ENCODE peak calls at places on chromosomes 12 and 14, in six cellular contexts. F, M, I, O, B and T are unnamed samples. For H3K4me1, the result is how much of the 10 kb centered on the place peaks cover.

GRCh38 chr14:104864267-104865068 is 600 bp upstream of the CEP170B start:
- DNase-seq in F (peak), M (peak), I (no peak), O (peak), B (no peak), T (peak)

GRCh38 chr14:56112781-56113180 is 5.4 kb upstream of the PELI2 start:
- DNase-seq in F (no peak), M (no peak), I (no peak), O (no peak), B (no peak), T (no peak)

GRCh38 chr14:21428930-21429329 is 27.0 kb downstream of the CHD8 start:
- DNase-seq in F (no peak), M (no peak), I (no peak), O (peak), B (no peak), T (no peak)

GRCh38 chr12:68646484-68646883 is 35.8 kb downstream of the RAP1B start:
- DNase-seq in F (no peak), M (no peak), I (no peak), O (no peak), B (no peak), T (no peak)

GRCh38 chr12:131202592-131203378 is 249.1 kb downstream of the ADGRD1 start:
- DNase-seq in F (no peak), M (no peak), I (no peak), O (no peak), B (no peak), T (no peak)

GRCh38 chr14:104510794-104511611 is 68.6 kb upstream of the C14orf180 start:
- DNase-seq in F (no peak), M (no peak), I (no peak), O (no peak), B (no peak), T (no peak)

GRCh38 chr14:77201696-77202095 is 20.1 kb downstream of the TMEM63C start:
- DNase-seq in F (no peak), M (no peak), I (no peak), O (no peak), B (no peak), T (no peak)

GRCh38 chr12:124508323-124509096 is 58.9 kb downstream of the NCOR2 start:
- DNase-seq in F (no peak), M (no peak), I (no peak), O (no peak), B (no peak), T (peak)

GRCh38 chr14:37590810-37591139 is 4.3 kb downstream of the FOXA1 start:
- DNase-seq in F (no peak), M (no peak), I (no peak), O (peak), B (no peak), T (no peak)

DNA sequence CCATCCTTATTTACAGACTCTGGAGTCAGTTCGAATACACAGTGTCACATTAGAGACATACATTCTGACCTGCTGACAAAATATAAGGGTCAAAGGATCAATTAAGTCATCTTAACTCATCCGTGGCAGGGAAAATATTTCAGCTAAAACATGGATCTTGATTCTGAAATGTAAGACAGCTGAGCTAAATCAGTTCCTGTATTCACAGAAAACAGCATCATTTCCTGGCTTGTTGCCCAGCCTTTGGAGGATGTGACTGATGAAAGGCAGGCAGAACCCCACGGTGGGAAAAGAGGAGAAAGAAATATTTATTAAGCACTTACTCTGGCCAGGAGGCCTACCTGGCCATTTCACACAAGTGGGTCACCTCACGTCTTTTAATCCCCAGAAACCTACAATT is 101.9 kb downstream of the GAS2L3 start:
- DNase-seq in F (no peak), M (no peak), I (no peak), O (peak), B (no peak), T (peak)
- TF ChIP-seq EZH2phosphoT487 in F (no peak), M (no peak), I (no peak), O (no peak), B (no peak), T (no peak)

GRCh38 chr12:62736596-62736995 is 198.4 kb downstream of the PPM1H start:
- DNase-seq in F (no peak), M (no peak), I (no peak), O (peak), B (no peak), T (no peak)
- H3K4me1 ChIP-seq in F (under half), M (half or more), I (under half), O (under half), B (under half), T (under half)

GRCh38 chr14:67409461-67409860 is 2.5 kb downstream of the PLEK2 start:
- DNase-seq in F (no peak), M (no peak), I (no peak), O (no peak), B (no peak), T (no peak)

GRCh38 chr14:67410313-67410712 is 1.7 kb downstream of the PLEK2 start:
- DNase-seq in F (no peak), M (no peak), I (no peak), O (no peak), B (no peak), T (no peak)

GRCh38 chr14:67413806-67414769 is 2.1 kb upstream of the PLEK2 start:
- DNase-seq in F (no peak), M (peak), I (no peak), O (peak), B (no peak), T (peak)

GRCh38 chr14:67411375-67411774 is 590 bp downstream of the PLEK2 start:
- DNase-seq in F (no peak), M (no peak), I (no peak), O (peak), B (no peak), T (peak)

GRCh38 chr14:67411820-67412421 is at the start of gene PLEK2:
- DNase-seq in F (peak), M (peak), I (no peak), O (peak), B (no peak), T (peak)
- H3K4me3 ChIP-seq in F (peak), M (peak), I (no peak), O (peak), B (no peak), T (peak)

GRCh38 chr12:109607618-109608017 is 34.0 kb downstream of the MVK start:
- DNase-seq in F (no peak), M (no peak), I (no peak), O (no peak), B (no peak), T (no peak)

GRCh38 chr12:109608796-109609195 is 35.2 kb downstream of the MVK start:
- DNase-seq in F (no peak), M (no peak), I (no peak), O (no peak), B (no peak), T (no peak)

GRCh38 chr12:109610523-109610922 is 36.9 kb downstream of the MVK start:
- DNase-seq in F (no peak), M (no peak), I (no peak), O (no peak), B (no peak), T (no peak)

GRCh38 chr12:109608270-109608669 is 34.7 kb downstream of the MVK start:
- DNase-seq in F (no peak), M (no peak), I (no peak), O (no peak), B (no peak), T (no peak)

GRCh38 chr12:109609256-109609821 is 35.7 kb downstream of the MVK start:
- DNase-seq in F (no peak), M (no peak), I (no peak), O (no peak), B (no peak), T (no peak)
- TF ChIP-seq EZH2phosphoT487 in F (no peak), M (no peak), I (no peak), O (no peak), B (no peak), T (no peak)

DNA sequence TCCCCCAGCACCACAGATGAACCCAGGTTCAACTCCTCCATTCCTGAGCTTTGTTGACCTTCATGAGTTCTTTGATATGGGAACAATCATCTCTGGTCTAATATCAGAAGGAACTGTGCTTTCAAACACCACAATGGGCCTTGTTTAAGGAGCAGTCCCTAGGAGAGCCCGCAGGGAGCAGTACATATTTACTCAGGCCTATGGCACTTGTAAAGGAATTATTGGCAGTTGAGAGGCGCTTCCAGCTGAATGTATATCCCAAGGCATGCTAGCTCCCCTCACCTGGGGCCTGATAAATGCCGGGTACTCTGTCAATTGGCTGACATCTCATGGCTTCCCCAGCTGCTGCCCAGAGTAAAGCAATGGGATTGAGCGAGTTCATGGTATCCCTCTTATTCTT is 76.2 kb downstream of the ZFP36L1 start:
- DNase-seq in F (peak), M (no peak), I (no peak), O (no peak), B (no peak), T (no peak)
- H3K4me1 ChIP-seq in F (under half), M (under half), I (under half), O (under half), B (under half), T (under half)